ENCODE peak calls at places on chromosome 3, in six cellular contexts. J is cardiac muscle cell, G is tibial nerve, M is AG04450, Q is GM23338, U is retinal pigment epithelial cell. D is an unnamed sample.

GRCh38 chr3:52136513-52136912 is 17.7 kb downstream of the POC1A start:
- DNase-seq in J (peak), G (no peak), M (no peak), Q (no peak), U (no peak), D (no peak)

GRCh38 chr3:70180664-70181063 is 131.8 kb downstream of the MDFIC2 start:
- DNase-seq in J (no peak), G (no peak), M (no peak), Q (no peak), U (no peak), D (no peak)

GRCh38 chr3:160381470-160381869 is 17.6 kb downstream of the IFT80 start:
- DNase-seq in J (peak), G (no peak), M (no peak), Q (no peak), U (no peak), D (no peak)

GRCh38 chr3:182486459-182486858 is 306.8 kb upstream of the ATP11B start:
- DNase-seq in J (no peak), G (no peak), M (no peak), Q (no peak), U (no peak), D (no peak)

GRCh38 chr3:177599331-177599730 is 402.0 kb upstream of the TBL1XR1 start:
- DNase-seq in J (no peak), G (no peak), M (no peak), Q (no peak), U (no peak), D (no peak)

GRCh38 chr3:46831841-46832240 is 31.4 kb downstream of the MYL3 start:
- DNase-seq in J (no peak), G (no peak), M (no peak), Q (no peak), U (no peak), D (no peak)

GRCh38 chr3:51082363-51082762 is 302.7 kb upstream of the MANF start:
- DNase-seq in J (no peak), G (no peak), M (no peak), Q (no peak), U (no peak), D (no peak)

GRCh38 chr3:50194128-50194902 is 2.9 kb downstream of the GNAT1 start:
- DNase-seq in J (peak), G (peak), M (no peak), Q (peak), U (no peak), D (no peak)

GRCh38 chr3:46916278-46916677 is 38.8 kb downstream of the PTH1R start:
- DNase-seq in J (no peak), G (no peak), M (no peak), Q (no peak), U (no peak), D (no peak)

GRCh38 chr3:123528130-123528529 is 56.7 kb downstream of the HACD2 start:
- DNase-seq in J (no peak), G (no peak), M (no peak), Q (no peak), U (no peak), D (no peak)

GRCh38 chr3:4314688-4315087 is 11.5 kb downstream of the SETMAR start:
- DNase-seq in J (no peak), G (no peak), M (no peak), Q (no peak), U (no peak), D (no peak)

GRCh38 chr3:179640469-179640868 is 12.4 kb upstream of the USP13 start:
- DNase-seq in J (no peak), G (no peak), M (no peak), Q (no peak), U (no peak), D (no peak)

GRCh38 chr3:61912158-61912557 is 350.8 kb downstream of the PTPRG start:
- DNase-seq in J (no peak), G (no peak), M (no peak), Q (no peak), U (no peak), D (no peak)

GRCh38 chr3:123447749-123448502 is 964 bp downstream of the ADCY5 start:
- DNase-seq in J (no peak), G (no peak), M (no peak), Q (peak), U (no peak), D (no peak)

GRCh38 chr3:193826126-193826795 is 233.3 kb downstream of the OPA1 start:
- DNase-seq in J (peak), G (no peak), M (peak), Q (no peak), U (peak), D (peak)

GRCh38 chr3:52531636-52532516 is 1.8 kb downstream of the NT5DC2 start:
- DNase-seq in J (no peak), G (no peak), M (no peak), Q (no peak), U (no peak), D (no peak)

GRCh38 chr3:52456169-52456799 is 880 bp downstream of the NISCH start:
- DNase-seq in J (peak), G (no peak), M (no peak), Q (peak), U (no peak), D (no peak)

GRCh38 chr3:194475978-194476377 is 10.8 kb downstream of the ATP13A3 start:
- DNase-seq in J (no peak), G (no peak), M (no peak), Q (no peak), U (no peak), D (no peak)

GRCh38 chr3:37712387-37712786 is 149.3 kb upstream of the CTDSPL start:
- DNase-seq in J (no peak), G (no peak), M (no peak), Q (no peak), U (no peak), D (no peak)

GRCh38 chr3:159499031-159499793 is 489.4 kb upstream of the IL12A start:
- DNase-seq in J (no peak), G (no peak), M (no peak), Q (no peak), U (no peak), D (no peak)

GRCh38 chr3:159654183-159655134 is 334.2 kb upstream of the IL12A start:
- DNase-seq in J (no peak), G (no peak), M (no peak), Q (no peak), U (no peak), D (no peak)

GRCh38 chr3:42683875-42684593 is 1.3 kb upstream of the KLHL40 start:
- DNase-seq in J (peak), G (peak), M (peak), Q (peak), U (peak), D (peak)

GRCh38 chr3:138365253-138365555 is 16.8 kb downstream of the MRAS start:
- DNase-seq in J (no peak), G (no peak), M (no peak), Q (no peak), U (no peak), D (no peak)

GRCh38 chr3:79521221-79521848 is 246.5 kb downstream of the ROBO1 start:
- DNase-seq in J (peak), G (no peak), M (no peak), Q (peak), U (no peak), D (peak)

GRCh38 chr3:161096771-161097367 is 8.3 kb downstream of the B3GALNT1 start:
- DNase-seq in J (peak), G (no peak), M (no peak), Q (peak), U (no peak), D (no peak)

GRCh38 chr3:128293930-128294329 is 140.6 kb downstream of the EEFSEC start:
- DNase-seq in J (no peak), G (no peak), M (no peak), Q (no peak), U (no peak), D (no peak)

GRCh38 chr3:122283796-122284445 is 41.1 kb upstream of the CSTA start:
- DNase-seq in J (no peak), G (no peak), M (no peak), Q (no peak), U (no peak), D (no peak)

GRCh38 chr3:147398841-147399534 is 7.4 kb downstream of the ZIC4 start:
- DNase-seq in J (no peak), G (no peak), M (no peak), Q (no peak), U (no peak), D (no peak)

GRCh38 chr3:106348142-106348690 is 479.4 kb upstream of the CBLB start:
- DNase-seq in J (no peak), G (no peak), M (no peak), Q (no peak), U (no peak), D (no peak)

GRCh38 chr3:64896173-64896925 is 208.5 kb upstream of the ADAMTS9 start:
- DNase-seq in J (no peak), G (no peak), M (no peak), Q (no peak), U (no peak), D (no peak)

GRCh38 chr3:174533286-174533685 is 325.8 kb upstream of the NAALADL2 start:
- DNase-seq in J (peak), G (no peak), M (peak), Q (no peak), U (peak), D (no peak)

GRCh38 chr3:63817209-63817608 is 1.9 kb upstream of the C3orf49 start:
- DNase-seq in J (no peak), G (no peak), M (no peak), Q (no peak), U (no peak), D (no peak)

GRCh38 chr3:24657870-24658535 is 163.4 kb upstream of the THRB start:
- DNase-seq in J (no peak), G (no peak), M (no peak), Q (no peak), U (no peak), D (no peak)

GRCh38 chr3:156750191-156750873 is 75.8 kb upstream of the LEKR1 start:
- DNase-seq in J (peak), G (no peak), M (no peak), Q (no peak), U (no peak), D (no peak)

GRCh38 chr3:152389316-152389934 is 120.7 kb downstream of the MBNL1 start:
- DNase-seq in J (no peak), G (no peak), M (no peak), Q (no peak), U (no peak), D (no peak)

GRCh38 chr3:94596141-94596540 is 533.3 kb downstream of the NSUN3 start:
- DNase-seq in J (no peak), G (no peak), M (no peak), Q (no peak), U (no peak), D (no peak)

GRCh38 chr3:13535905-13536304 is 13.0 kb upstream of the FBLN2 start:
- DNase-seq in J (no peak), G (no peak), M (no peak), Q (no peak), U (no peak), D (no peak)

GRCh38 chr3:136955813-136956212 is 2.0 kb upstream of the IL20RB start:
- DNase-seq in J (peak), G (no peak), M (peak), Q (no peak), U (no peak), D (peak)

GRCh38 chr3:77370413-77370812 is 330.5 kb downstream of the ROBO2 start:
- DNase-seq in J (peak), G (no peak), M (peak), Q (no peak), U (peak), D (peak)

GRCh38 chr3:58557496-58557895 is 19.7 kb downstream of the FAM107A start:
- DNase-seq in J (no peak), G (no peak), M (no peak), Q (no peak), U (no peak), D (no peak)
- TF ChIP-seq CTCF in J (no peak), G (no peak), M (no peak), Q (no peak), U (no peak), D (no peak)

GRCh38 chr3:6222069-6222468 is 638.8 kb upstream of the GRM7 start:
- DNase-seq in J (no peak), G (no peak), M (no peak), Q (no peak), U (no peak), D (no peak)

GRCh38 chr3:6220361-6220957 is 640.5 kb upstream of the GRM7 start:
- DNase-seq in J (no peak), G (no peak), M (no peak), Q (no peak), U (no peak), D (no peak)

GRCh38 chr3:6216135-6216792 is 644.7 kb upstream of the GRM7 start:
- DNase-seq in J (no peak), G (no peak), M (no peak), Q (no peak), U (no peak), D (no peak)
- H3K4me3 ChIP-seq in J (no peak), G (no peak), M (no peak), Q (no peak), U (no peak), D (no peak)

GRCh38 chr3:31880482-31881078 is 100.5 kb downstream of the OSBPL10 start:
- DNase-seq in J (no peak), G (no peak), M (no peak), Q (no peak), U (no peak), D (no peak)

GRCh38 chr3:31879365-31879764 is 101.7 kb downstream of the OSBPL10 start:
- DNase-seq in J (no peak), G (no peak), M (no peak), Q (no peak), U (no peak), D (no peak)

GRCh38 chr3:31882431-31882830 is 98.6 kb downstream of the OSBPL10 start:
- DNase-seq in J (no peak), G (no peak), M (no peak), Q (no peak), U (no peak), D (no peak)

GRCh38 chr3:31878231-31878838 is 102.7 kb downstream of the OSBPL10 start:
- DNase-seq in J (peak), G (no peak), M (no peak), Q (no peak), U (no peak), D (no peak)

GRCh38 chr3:31880020-31880419 is 101.0 kb downstream of the OSBPL10 start:
- DNase-seq in J (peak), G (no peak), M (no peak), Q (no peak), U (no peak), D (peak)
- TF ChIP-seq CTCF in J (no peak), G (no peak), M (no peak), Q (no peak), U (peak), D (peak)

GRCh38 chr3:9791127-9791526 is 1.1 kb downstream of the TADA3 start:
- DNase-seq in J (no peak), G (no peak), M (no peak), Q (no peak), U (no peak), D (no peak)
- H3K4me3 ChIP-seq in J (no peak), G (no peak), M (peak), Q (peak), U (no peak), D (peak)

DNA sequence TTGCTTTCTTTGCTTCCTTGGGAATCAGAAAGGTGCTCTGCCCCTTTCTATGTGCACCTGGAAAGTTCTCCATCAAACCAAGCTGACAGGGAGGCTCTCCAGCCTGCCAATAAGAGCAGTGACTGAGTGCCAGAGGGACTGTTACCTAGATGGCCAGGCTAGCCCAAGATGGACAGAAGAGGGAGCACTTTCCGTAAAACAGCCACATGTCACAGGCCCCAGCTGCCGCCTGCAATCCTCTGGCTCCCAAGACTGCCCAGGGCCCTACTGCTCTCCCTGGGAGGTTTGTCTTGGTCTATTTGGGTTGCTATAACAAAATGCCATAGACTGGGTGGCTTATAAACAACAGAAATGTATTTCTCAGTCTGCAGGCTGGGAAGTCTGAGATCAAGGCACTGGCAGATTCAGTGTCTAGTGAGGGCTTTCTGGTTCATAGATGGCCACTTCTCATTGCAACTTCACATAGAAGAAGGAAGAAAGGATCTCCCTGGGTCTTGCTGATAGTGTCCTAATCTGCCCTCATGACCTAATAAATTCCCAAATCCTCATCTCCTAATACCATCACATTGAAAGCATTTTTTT is 72.3 kb downstream of the TAMM41 start:
- DNase-seq in J (peak), G (no peak), M (no peak), Q (peak), U (no peak), D (no peak)
- TF ChIP-seq CTCF in J (peak), G (no peak), M (peak), Q (peak), U (peak), D (peak)

DNA sequence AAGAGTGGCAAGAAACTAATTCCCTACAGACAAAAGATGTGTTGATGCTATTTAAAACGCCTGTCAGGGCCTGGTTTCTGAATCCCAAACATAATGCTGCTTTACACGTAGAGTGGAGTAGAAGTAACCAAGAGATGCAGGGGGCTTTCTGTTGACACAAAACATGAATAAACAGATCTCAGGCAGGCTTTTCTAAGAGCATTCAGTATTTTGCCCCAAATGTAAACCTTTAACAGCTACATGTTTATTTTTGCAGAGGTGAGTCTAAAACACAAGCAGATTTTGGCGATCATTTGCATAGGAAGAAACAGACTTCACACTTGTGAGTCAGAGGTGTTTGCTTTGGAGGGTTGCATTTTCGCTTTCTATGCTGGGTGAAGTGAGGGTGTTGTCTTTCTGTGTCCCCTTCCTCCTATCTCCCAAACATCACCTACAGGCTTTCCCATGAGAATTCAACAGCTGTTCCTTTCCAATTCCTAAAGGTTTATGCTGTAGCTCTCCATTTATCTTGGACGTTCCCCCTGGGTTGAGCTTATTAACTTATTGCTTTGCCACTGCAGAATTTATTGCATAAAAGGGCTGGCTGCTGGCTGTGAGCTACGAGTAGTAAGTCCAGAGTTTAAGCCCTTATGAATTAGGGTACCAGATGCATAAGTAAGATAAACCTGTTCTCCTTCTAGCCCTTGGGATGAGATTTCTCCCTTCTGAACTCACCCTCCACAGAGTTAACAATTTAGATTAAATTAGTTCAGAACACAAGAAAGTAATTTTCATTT is 156.7 kb downstream of the DIPK2A start:
- DNase-seq in J (no peak), G (no peak), M (no peak), Q (peak), U (no peak), D (no peak)
- H3K4me3 ChIP-seq in J (no peak), G (no peak), M (no peak), Q (no peak), U (no peak), D (no peak)

GRCh38 chr3:150312018-150312657 is 96.0 kb upstream of the TSC22D2 start:
- DNase-seq in J (no peak), G (no peak), M (no peak), Q (no peak), U (no peak), D (no peak)
- TF ChIP-seq CTCF in J (no peak), G (no peak), M (no peak), Q (no peak), U (no peak), D (no peak)

GRCh38 chr3:140053794-140054193 is 118.8 kb downstream of the CLSTN2 start:
- DNase-seq in J (no peak), G (no peak), M (no peak), Q (no peak), U (no peak), D (no peak)
- H3K4me3 ChIP-seq in J (no peak), G (no peak), M (no peak), Q (no peak), U (no peak), D (no peak)

D was measured in epithelial cell of proximal tubule.